ENCODE peak calls at places on chromosomes 12 and 14, in four cellular contexts. T is AG09309; N is activated CD8-positive, alpha-beta T cell treated with anti-CD3 and anti-CD28 coated beads, Interleukin-2, amount 10 ng/mL, durations not matched to agents 7 days and 5 days; D is HFFc6. B is an unnamed sample.
A peak's percentile ranks its signal among the peaks of the same experiment; 100 is the strongest.

GRCh38 chr12:22121224-22121623 is 75.2 kb downstream of the CMAS start:
- DNase-seq in T (no peak), N (peak; percentile 39), D (no peak), B (no peak)

GRCh38 chr12:64611430-64612286 is 1.4 kb downstream of the RASSF3 start:
- DNase-seq in T (no peak), N (peak; percentile 48), D (peak; percentile 16), B (no peak)

GRCh38 chr14:77141592-77142288 is at the start of gene ZDHHC22:
- DNase-seq in T (no peak), N (no peak), D (no peak), B (no peak)

GRCh38 chr12:124498870-124499753 is 68.3 kb downstream of the NCOR2 start:
- DNase-seq in T (no peak), N (no peak), D (no peak), B (no peak)

GRCh38 chr12:115035536-115036107 is 351.6 kb upstream of the TBX3 start:
- DNase-seq in T (no peak), N (no peak), D (no peak), B (no peak)

GRCh38 chr14:21672116-21672515 is 1.5 kb downstream of the OR4E1 start:
- DNase-seq in T (no peak), N (no peak), D (peak; percentile 0), B (no peak)

GRCh38 chr12:123995023-123995422 is 22.0 kb downstream of the ZNF664 start:
- DNase-seq in T (peak; percentile 32), N (no peak), D (peak; percentile 61), B (peak; percentile 29)

GRCh38 chr14:104556256-104557021 is 23.1 kb upstream of the C14orf180 start:
- DNase-seq in T (no peak), N (no peak), D (no peak), B (no peak)

B was measured in kidney glomerular epithelial cell.